ENCODE peak calls at places on chromosomes 1 and 21, in four cellular contexts. C is small intestine; H is effector memory CD4-positive, alpha-beta T cell; Y is psoas muscle. Z is an unnamed sample. For H3K4me1, the result is how much of the 10 kb centered on the place peaks cover.

GRCh38 chr1:156936721-156937220 is 16.3 kb downstream of the LRRC71 start:
- DNase-seq in H (no peak), Y (no peak), C (no peak), Z (peak)

GRCh38 chr1:177065430-177065829 is 99.1 kb downstream of the ASTN1 start:
- DNase-seq in Y (no peak), C (no peak), H (no peak), Z (no peak)

GRCh38 chr1:20351911-20352675 is 61.4 kb downstream of the VWA5B1 start:
- DNase-seq in Y (no peak), C (no peak), H (no peak), Z (no peak)

GRCh38 chr1:231286603-231287002 is 45.6 kb downstream of the GNPAT start:
- DNase-seq in C (no peak), Y (no peak), H (no peak), Z (no peak)

GRCh38 chr1:46580140-46580903 is 23.7 kb downstream of the MKNK1 start:
- DNase-seq in Y (no peak), C (no peak), H (no peak), Z (no peak)

GRCh38 chr1:67652800-67653199 is 32.2 kb upstream of the GADD45A start:
- DNase-seq in Y (peak), H (no peak), C (no peak), Z (no peak)

GRCh38 chr1:41724248-41724647 is 194.5 kb downstream of the HIVEP3 start:
- DNase-seq in H (no peak), C (no peak), Y (no peak), Z (no peak)

GRCh38 chr1:61139324-61140055 is 57.1 kb downstream of the NFIA start:
- DNase-seq in C (no peak), H (no peak), Y (peak), Z (no peak)

GRCh38 chr1:155950829-155951228 is 9.4 kb downstream of the RXFP4 start:
- DNase-seq in C (no peak), Y (no peak), H (no peak), Z (peak)

GRCh38 chr1:8818325-8818775 is 910 bp upstream of the RERE start:
- DNase-seq in Y (no peak), H (no peak), C (peak), Z (no peak)

GRCh38 chr1:161801955-161802354 is 35.8 kb downstream of the ATF6 start:
- DNase-seq in C (no peak), H (no peak), Y (no peak), Z (no peak)

GRCh38 chr1:6770727-6771567 is 14.3 kb upstream of the CAMTA1 start:
- DNase-seq in Y (no peak), H (no peak), C (peak), Z (no peak)

GRCh38 chr1:166390406-166390805 is 223.6 kb upstream of the FAM78B start:
- DNase-seq in Y (no peak), C (no peak), H (no peak), Z (no peak)

GRCh38 chr1:31099283-31100063 is 34.0 kb upstream of the PUM1 start:
- DNase-seq in Y (no peak), H (no peak), C (peak), Z (no peak)

GRCh38 chr1:184535191-184535970 is 148.6 kb downstream of the C1orf21 start:
- DNase-seq in H (no peak), Y (no peak), C (no peak), Z (no peak)

GRCh38 chr21:43195131-43196021 is 26.6 kb downstream of the CRYAA start:
- DNase-seq in H (no peak), C (no peak), Y (peak), Z (no peak)

GRCh38 chr1:151157067-151157531 is 650 bp downstream of the TNFAIP8L2 start:
- DNase-seq in C (peak), Y (no peak), H (peak), Z (peak)

GRCh38 chr1:2468041-2468472 is 8.0 kb upstream of the PLCH2 start:
- DNase-seq in C (no peak), H (peak), Y (no peak), Z (no peak)

GRCh38 chr1:83026745-83027144 is 972.2 kb downstream of the TTLL7 start:
- DNase-seq in Y (no peak), C (no peak), H (no peak), Z (no peak)

GRCh38 chr1:110634455-110635281 is 28.5 kb upstream of the KCNA2 start:
- DNase-seq in C (peak), H (peak), Y (peak), Z (peak)

GRCh38 chr1:19971657-19972056 is 7.8 kb downstream of the PLA2G2A start:
- DNase-seq in C (no peak), H (no peak), Y (no peak), Z (no peak)

GRCh38 chr1:167825419-167826079 is 88.4 kb downstream of the ADCY10 start:
- DNase-seq in H (no peak), Y (no peak), C (no peak), Z (no peak)

GRCh38 chr1:37561794-37562132 is 5.0 kb downstream of the DNALI1 start:
- DNase-seq in C (no peak), H (peak), Y (peak), Z (peak)

GRCh38 chr1:230215529-230215928 is 148.5 kb downstream of the GALNT2 start:
- DNase-seq in Y (no peak), H (no peak), C (peak), Z (no peak)

GRCh38 chr1:171787686-171788480 is 6.4 kb downstream of the METTL13 start:
- DNase-seq in Y (no peak), C (no peak), H (no peak), Z (no peak)

GRCh38 chr21:42164064-42164789 is 54.7 kb upstream of the ABCG1 start:
- DNase-seq in C (peak), Y (peak), H (peak), Z (peak)

GRCh38 chr1:1440262-1440772 is 4.8 kb downstream of the VWA1 start:
- DNase-seq in H (no peak), C (no peak), Y (peak), Z (no peak)

GRCh38 chr1:76254165-76255043 is 179.9 kb downstream of the ST6GALNAC3 start:
- DNase-seq in C (no peak), Y (no peak), H (no peak), Z (no peak)

GRCh38 chr21:44293551-44294231 is 6.2 kb upstream of the PFKL start:
- DNase-seq in C (no peak), H (no peak), Y (peak), Z (peak)

GRCh38 chr1:156661932-156662587 is 15.1 kb downstream of the NES start:
- DNase-seq in H (no peak), C (no peak), Y (no peak), Z (no peak)

GRCh38 chr1:181479137-181479745 is 4.1 kb upstream of the CACNA1E start:
- DNase-seq in C (peak), Y (peak), H (no peak), Z (no peak)

GRCh38 chr1:86500731-86501130 is 32.0 kb downstream of the CLCA1 start:
- DNase-seq in C (no peak), H (no peak), Y (no peak), Z (no peak)

GRCh38 chr1:182453619-182454018 is 3.7 kb downstream of the RGSL1 start:
- DNase-seq in H (no peak), C (no peak), Y (no peak), Z (no peak)

GRCh38 chr1:94247146-94248094 is 10.0 kb upstream of the ARHGAP29 start:
- DNase-seq in Y (peak), H (no peak), C (peak), Z (peak)

GRCh38 chr21:15604424-15604823 is 125.4 kb upstream of the USP25 start:
- DNase-seq in Y (no peak), C (no peak), H (no peak), Z (no peak)

GRCh38 chr1:171640225-171640624 is 12.3 kb downstream of the MYOC start:
- DNase-seq in C (no peak), H (no peak), Y (no peak), Z (no peak)

GRCh38 chr1:168320805-168321577 is 40.3 kb downstream of the TBX19 start:
- DNase-seq in C (peak), Y (no peak), H (no peak), Z (no peak)

GRCh38 chr1:231139125-231139649 is 22.7 kb upstream of the TRIM67 start:
- DNase-seq in Y (no peak), H (no peak), C (no peak), Z (no peak)

GRCh38 chr1:30664103-30664755 is 59.2 kb downstream of the MATN1 start:
- DNase-seq in Y (no peak), H (no peak), C (peak), Z (no peak)

GRCh38 chr1:118842462-118843201 is 145.5 kb downstream of the TBX15 start:
- DNase-seq in Y (no peak), H (no peak), C (no peak), Z (no peak)

GRCh38 chr1:27148591-27148990 is 6.3 kb downstream of the SLC9A1 start:
- DNase-seq in C (no peak), Y (no peak), H (no peak), Z (no peak)
- H3K4me1 ChIP-seq in C (under half), Y (half or more), H (under half), Z (under half)

GRCh38 chr21:25845729-25846256 is 111.0 kb downstream of the GABPA start:
- DNase-seq in H (no peak), Y (no peak), C (no peak), Z (no peak)
- H3K27ac ChIP-seq in H (no peak), Y (no peak), C (no peak), Z (no peak)

DNA sequence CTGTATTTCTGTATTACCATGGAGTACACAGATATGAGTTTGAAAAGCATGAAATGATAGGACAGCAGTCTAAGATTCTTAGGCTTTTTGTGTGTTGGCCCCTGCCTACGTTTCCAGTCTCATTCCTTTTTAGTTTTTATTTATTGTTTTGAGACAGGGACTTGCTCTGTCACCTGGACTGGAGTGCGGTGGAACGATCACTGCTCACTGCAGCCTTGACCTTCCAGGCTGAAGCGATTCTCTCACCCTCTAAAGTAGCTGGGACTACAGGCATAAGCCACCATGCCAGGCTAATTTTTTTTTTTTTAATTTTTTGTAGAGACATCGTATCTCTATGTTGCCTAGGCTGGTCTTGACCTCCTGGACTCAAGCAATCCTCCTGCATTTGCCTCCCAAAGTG is 3.8 kb downstream of the RAVER2 start:
- DNase-seq in C (peak), H (no peak), Y (no peak), Z (no peak)
- H3K4me3 ChIP-seq in C (no peak), H (no peak), Y (no peak), Z (no peak)

DNA sequence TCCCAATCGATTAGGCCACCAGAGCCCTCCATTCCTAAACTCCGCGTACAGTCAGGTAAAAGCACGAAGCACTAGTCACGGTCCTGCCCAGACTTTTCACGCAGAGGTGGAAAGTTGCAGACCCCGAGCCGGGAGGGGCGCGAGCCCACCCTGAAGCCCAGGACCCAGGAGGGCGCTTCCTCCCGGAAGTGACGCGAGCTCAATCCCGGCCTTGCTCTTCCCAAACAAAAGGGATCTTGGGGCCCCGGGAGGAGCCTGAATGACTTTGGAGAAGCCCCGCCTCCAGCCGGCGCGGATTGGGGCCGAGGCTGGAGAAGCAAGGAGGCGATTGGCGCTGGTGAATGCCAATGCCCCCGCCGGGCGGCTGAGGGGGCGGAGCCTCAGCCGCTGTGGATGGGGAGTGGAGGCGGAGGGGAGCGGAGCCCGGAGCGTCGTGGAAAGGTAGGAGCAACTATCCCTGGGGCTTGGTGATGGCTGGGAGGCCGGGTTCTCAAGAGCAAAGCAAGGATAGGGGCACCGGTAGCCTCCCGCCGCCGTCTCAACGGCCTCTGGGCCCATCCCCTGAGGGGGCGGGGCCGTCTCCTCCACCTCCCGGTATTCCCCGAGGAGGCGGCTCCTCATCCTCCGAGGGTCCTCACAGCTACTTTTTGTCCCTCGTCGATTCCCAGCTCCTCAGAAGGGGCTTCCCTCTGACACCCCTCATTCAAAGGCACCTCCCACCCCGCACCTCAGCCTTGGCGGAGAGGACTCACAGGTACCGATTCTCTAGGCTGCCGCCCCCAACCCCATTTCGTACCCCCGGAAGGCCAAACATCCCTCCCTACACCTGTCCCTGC is at the start of gene CTTNBP2NL:
- DNase-seq in H (peak), Y (peak), C (peak), Z (peak)
- H3K4me1 ChIP-seq in H (under half), Y (under half), C (under half), Z (under half)

GRCh38 chr1:32494196-32494595 is 29.3 kb downstream of the ZBTB8B start:
- DNase-seq in Y (no peak), H (no peak), C (no peak), Z (no peak)
- H3K27ac ChIP-seq in Y (no peak), H (no peak), C (no peak), Z (no peak)

GRCh38 chr21:25788677-25789076 is 53.9 kb downstream of the GABPA start:
- DNase-seq in H (no peak), Y (no peak), C (no peak), Z (no peak)

GRCh38 chr21:25791321-25791720 is 56.5 kb downstream of the GABPA start:
- DNase-seq in H (no peak), C (no peak), Y (no peak), Z (no peak)

DNA sequence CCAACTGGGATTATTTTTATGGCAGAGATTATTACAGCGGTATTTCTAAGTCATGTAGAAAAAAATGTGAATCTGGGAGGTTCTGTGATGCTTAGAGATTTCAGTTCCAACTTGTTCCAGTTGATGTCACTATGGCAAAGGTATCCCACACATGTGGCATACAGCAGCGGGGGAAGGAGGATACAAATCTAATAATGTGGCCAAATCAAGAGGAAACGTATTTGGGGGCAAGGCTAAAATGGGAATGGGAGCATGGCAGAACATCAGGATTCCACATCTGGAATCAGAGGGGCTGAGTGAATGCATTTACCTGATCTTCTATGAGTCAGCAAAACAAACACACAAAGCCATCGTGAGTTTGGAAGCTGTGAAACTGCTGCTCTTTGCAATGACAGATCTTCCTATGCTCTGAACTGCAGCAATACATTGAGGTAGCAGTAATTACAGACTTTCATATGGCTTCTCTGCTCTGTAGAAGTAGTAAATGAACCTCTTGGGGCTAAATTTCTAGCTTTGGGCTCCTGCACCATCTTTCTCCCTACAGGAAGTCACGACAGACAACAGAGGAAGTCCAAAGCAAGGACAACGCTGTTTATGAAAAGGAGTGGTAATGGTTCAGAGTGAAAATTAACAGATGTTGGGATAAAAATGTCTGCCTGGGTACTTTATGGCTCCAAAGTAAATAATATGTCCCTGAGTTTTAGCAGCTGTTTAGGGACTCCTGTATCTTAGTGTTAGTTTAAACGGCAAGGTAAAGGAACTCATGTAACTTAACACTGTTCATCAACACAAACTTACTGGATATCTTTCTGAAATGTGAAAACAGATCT is 55.6 kb downstream of the GABPA start:
- DNase-seq in Y (no peak), C (peak), H (no peak), Z (no peak)
- H3K4me3 ChIP-seq in Y (peak), C (no peak), H (peak), Z (peak)

DNA sequence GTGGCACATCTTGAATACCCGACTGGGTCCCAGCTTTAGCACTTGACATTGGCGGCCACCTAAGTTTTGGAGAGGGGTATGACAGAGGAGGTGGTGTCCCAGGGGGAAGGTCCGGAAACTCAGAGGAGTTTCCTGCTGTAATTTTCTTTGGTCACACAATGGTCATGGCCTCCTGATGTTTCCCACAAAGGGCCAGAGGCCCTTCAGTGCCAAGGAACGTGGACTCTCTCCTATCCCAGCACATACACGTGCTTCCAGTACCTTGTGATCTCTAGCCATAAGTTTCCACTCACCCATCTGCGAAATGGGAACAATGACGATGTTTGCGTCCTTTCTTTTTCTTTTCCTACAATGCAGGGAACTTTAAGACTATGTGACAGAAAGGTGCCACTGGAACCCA is 13.2 kb downstream of the CAPN2 start:
- DNase-seq in Y (no peak), C (no peak), H (no peak), Z (no peak)
- H3K4me1 ChIP-seq in Y (under half), C (under half), H (under half), Z (under half)

Z was measured in aorta.